ENCODE peak calls at places on chromosomes 1 and 21, in four cellular contexts. F is K562, A is HepG2, E is HCT116. M is an unnamed sample.
A peak's percentile ranks its signal among the peaks of the same experiment; 100 is the strongest.

GRCh38 chr1:222171005-222171404 is 376.9 kb downstream of the HHIPL2 start:
- DNase-seq in A (peak; percentile 5), F (peak; percentile 9), E (peak; percentile 21), M (peak; percentile 47)

GRCh38 chr1:10672376-10673050 is 123.9 kb downstream of the CASZ1 start:
- DNase-seq in A (no peak), E (no peak), F (no peak), M (no peak)

GRCh38 chr21:46092026-46092764 is 5.7 kb upstream of the COL6A2 start:
- DNase-seq in A (no peak), F (no peak), E (no peak), M (no peak)

GRCh38 chr1:168465942-168466702 is 77.7 kb downstream of the XCL2 start:
- DNase-seq in A (peak; percentile 36), E (no peak), F (peak; percentile 91), M (no peak)

GRCh38 chr1:20885121-20885520 is 98.0 kb upstream of the HP1BP3 start:
- DNase-seq in E (no peak), A (no peak), F (no peak), M (no peak)

GRCh38 chr1:200493344-200493743 is 83.5 kb upstream of the ZNF281 start:
- DNase-seq in F (no peak), E (no peak), A (no peak), M (no peak)

GRCh38 chr1:12333036-12333785 is 103.4 kb downstream of the VPS13D start:
- DNase-seq in F (no peak), E (no peak), A (no peak), M (no peak)

GRCh38 chr1:150281221-150281757 is 1.1 kb upstream of the CIART start:
- DNase-seq in A (no peak), F (peak; percentile 67), E (no peak), M (peak; percentile 84)

GRCh38 chr1:241336335-241336734 is 20.7 kb downstream of the RGS7 start:
- DNase-seq in F (no peak), E (no peak), A (no peak), M (no peak)

GRCh38 chr1:181189245-181189644 is 100.7 kb downstream of the IER5 start:
- DNase-seq in F (no peak), E (no peak), A (no peak), M (no peak)

GRCh38 chr1:47993881-47994625 is 3.1 kb downstream of the TRABD2B start:
- DNase-seq in F (no peak), E (no peak), A (no peak), M (no peak)

GRCh38 chr1:23673086-23673813 is 18.4 kb upstream of the RPL11 start:
- DNase-seq in A (peak; percentile 60), E (no peak), F (peak; percentile 79), M (peak; percentile 74)

GRCh38 chr1:14117700-14118099 is 417.7 kb downstream of the PRDM2 start:
- DNase-seq in A (no peak), E (no peak), F (no peak), M (no peak)

GRCh38 chr21:42666023-42666747 is 12.8 kb downstream of the PDE9A start:
- DNase-seq in F (peak; percentile 45), A (no peak), E (no peak), M (no peak)

GRCh38 chr1:101285922-101286568 is 49.2 kb downstream of the S1PR1 start:
- DNase-seq in A (no peak), F (no peak), E (no peak), M (no peak)

GRCh38 chr1:39969048-39969447 is 14.1 kb downstream of the MFSD2A start:
- DNase-seq in E (no peak), F (no peak), A (no peak), M (no peak)

GRCh38 chr1:202551683-202552082 is 158.6 kb downstream of the SYT2 start:
- DNase-seq in E (no peak), F (peak; percentile 86), A (no peak), M (peak; percentile 22)

GRCh38 chr1:24909388-24909898 is 20.6 kb downstream of the RUNX3 start:
- DNase-seq in E (no peak), A (peak; percentile 76), F (peak; percentile 74), M (peak; percentile 49)

GRCh38 chr1:207963429-207964194 is 52.7 kb upstream of the CD34 start:
- DNase-seq in A (peak; percentile 74), E (peak; percentile 35), F (peak; percentile 94), M (peak; percentile 93)

GRCh38 chr1:92619466-92620189 is 132.9 kb upstream of the GFI1 start:
- DNase-seq in F (no peak), A (no peak), E (no peak), M (no peak)

GRCh38 chr1:233033366-233033765 is 83.0 kb downstream of the NTPCR start:
- DNase-seq in E (no peak), F (no peak), A (no peak), M (no peak)

GRCh38 chr1:25757151-25757845 is 42.7 kb upstream of the SELENON start:
- DNase-seq in E (no peak), F (no peak), A (no peak), M (no peak)

GRCh38 chr1:200038987-200039848 is 11.7 kb downstream of the NR5A2 start:
- DNase-seq in F (no peak), A (no peak), E (peak; percentile 10), M (peak; percentile 88)

GRCh38 chr21:28067015-28067414 is 925.7 kb downstream of the LTN1 start:
- DNase-seq in E (no peak), F (no peak), A (no peak), M (no peak)

GRCh38 chr21:28072601-28073000 is 920.1 kb downstream of the LTN1 start:
- DNase-seq in F (no peak), A (no peak), E (no peak), M (no peak)

GRCh38 chr21:28069446-28069845 is 923.2 kb downstream of the LTN1 start:
- DNase-seq in A (no peak), E (no peak), F (no peak), M (no peak)

GRCh38 chr21:28066051-28066450 is 926.6 kb downstream of the LTN1 start:
- DNase-seq in F (no peak), E (no peak), A (no peak), M (no peak)

DNA sequence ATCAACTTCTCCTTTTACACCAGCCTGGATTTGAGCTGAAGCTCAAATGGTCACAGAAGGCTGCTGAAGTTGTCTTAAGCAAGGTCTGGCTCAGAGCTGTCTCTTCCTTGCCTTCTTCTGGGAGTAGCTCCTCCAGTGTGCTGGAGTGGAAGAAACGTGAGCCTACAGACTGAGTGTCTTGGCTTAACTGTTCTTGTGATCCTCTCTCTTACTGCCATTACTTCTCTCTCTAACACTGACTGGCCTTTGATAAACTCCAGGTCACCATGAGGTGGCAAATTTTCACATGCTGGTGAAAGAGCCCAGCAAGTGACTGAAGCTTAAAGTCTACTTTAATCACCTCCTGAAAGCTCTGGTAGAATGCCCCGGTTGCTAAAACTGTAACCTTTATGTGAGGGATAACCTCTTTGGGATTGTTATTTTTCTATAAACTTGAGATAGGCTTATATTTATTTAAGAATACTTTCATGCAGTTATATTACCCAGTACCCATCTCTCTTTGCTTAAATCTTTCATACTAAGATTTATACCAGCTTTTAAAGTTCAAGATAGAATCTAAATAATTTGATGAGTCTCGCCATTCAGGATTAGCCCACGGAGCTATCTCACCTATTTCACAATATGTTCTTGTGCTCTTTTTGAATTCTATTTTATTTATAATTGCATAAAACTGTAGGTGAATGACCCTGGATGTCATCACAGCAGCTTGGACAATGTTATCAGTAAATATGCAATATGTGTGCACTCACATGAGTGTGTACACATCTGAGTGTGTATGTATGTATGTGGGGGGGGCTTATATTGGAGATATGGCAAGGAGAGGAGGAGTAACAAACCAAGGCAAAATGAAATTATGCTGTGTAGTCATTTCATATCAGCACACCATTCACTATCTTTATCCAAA is 924.0 kb downstream of the LTN1 start:
- DNase-seq in A (no peak), F (no peak), E (no peak), M (no peak)
- TF ChIP-seq JUND in A (no peak), F (no peak), E (no peak), M (no peak)

GRCh38 chr1:68973459-68974244 is 476.8 kb upstream of the DEPDC1 start:
- DNase-seq in E (no peak), A (no peak), F (no peak), M (no peak)

GRCh38 chr1:68974447-68974846 is 477.6 kb upstream of the DEPDC1 start:
- DNase-seq in E (no peak), A (no peak), F (no peak), M (peak; percentile 1)

GRCh38 chr1:68970571-68970970 is 473.7 kb upstream of the DEPDC1 start:
- DNase-seq in E (no peak), F (no peak), A (no peak), M (no peak)

DNA sequence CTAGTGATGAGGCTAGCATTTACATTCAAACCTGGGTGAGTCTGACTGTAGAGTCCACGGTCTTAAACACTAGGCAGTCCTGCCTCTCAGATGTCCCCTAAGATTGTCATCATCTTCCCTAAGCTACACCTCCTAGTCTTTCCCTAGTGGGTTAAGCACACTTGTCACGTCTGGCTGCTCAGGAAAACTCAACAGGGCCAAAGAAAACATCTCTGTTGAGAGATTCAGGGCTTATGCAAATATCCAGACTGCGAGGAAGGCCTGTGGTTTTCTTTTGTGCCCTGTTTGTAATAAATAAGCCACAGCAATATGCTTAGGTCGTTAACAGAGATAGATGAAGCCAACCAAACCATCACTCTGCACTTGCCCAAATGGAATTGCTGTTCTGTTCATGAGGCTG is 472.5 kb upstream of the DEPDC1 start:
- DNase-seq in A (no peak), F (no peak), E (no peak), M (no peak)
- TF ChIP-seq JUND in A (no peak), F (no peak), E (no peak), M (no peak)

DNA sequence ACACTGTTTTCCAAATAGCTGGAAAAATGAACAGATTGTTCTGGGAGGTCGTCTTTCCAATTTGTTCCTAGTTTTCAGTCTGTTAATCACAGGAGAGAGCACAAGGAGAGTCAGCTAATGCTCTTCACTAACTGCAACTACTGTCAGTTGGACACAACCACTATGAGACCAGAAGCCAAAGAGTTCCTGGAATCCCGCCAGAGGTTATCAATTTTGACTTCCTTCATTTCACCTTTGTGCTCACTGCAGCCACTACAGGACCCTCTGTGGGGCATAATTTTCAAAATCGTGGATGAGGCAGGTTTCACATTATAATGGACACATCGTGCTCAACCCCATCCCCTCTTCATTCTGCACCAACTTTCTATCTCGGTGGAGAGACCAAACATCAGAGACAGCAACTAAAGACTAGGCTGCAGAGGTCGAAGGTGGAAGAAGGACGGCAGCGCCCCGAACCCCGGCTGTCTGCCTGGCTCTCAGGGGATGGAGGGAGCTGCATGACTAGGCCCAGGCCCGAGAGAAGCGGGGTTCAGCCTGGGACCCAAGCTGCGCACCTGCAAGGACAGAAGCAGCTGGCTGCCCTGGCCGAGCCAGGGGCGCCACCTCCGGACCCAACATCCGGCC is 597 bp downstream of the KIAA0319L start:
- DNase-seq in A (no peak), E (no peak), F (peak; percentile 74), M (no peak)
- TF ChIP-seq JUND in A (no peak), E (no peak), F (no peak), M (no peak)

GRCh38 chr1:115669002-115669673 is 27.4 kb downstream of the VANGL1 start:
- DNase-seq in E (peak; percentile 69), A (peak; percentile 23), F (peak; percentile 86), M (no peak)

GRCh38 chr1:115670476-115671175 is 28.9 kb downstream of the VANGL1 start:
- DNase-seq in F (no peak), E (no peak), A (no peak), M (no peak)

GRCh38 chr1:115666702-115667101 is 24.9 kb downstream of the VANGL1 start:
- DNase-seq in E (no peak), A (no peak), F (no peak), M (peak; percentile 44)

GRCh38 chr1:115669886-115670285 is 28.1 kb downstream of the VANGL1 start:
- DNase-seq in F (no peak), A (no peak), E (no peak), M (no peak)

GRCh38 chr1:115668579-115668978 is 26.8 kb downstream of the VANGL1 start:
- DNase-seq in F (peak; percentile 34), E (peak; percentile 66), A (no peak), M (no peak)
- TF ChIP-seq JUND in F (no peak), E (no peak), A (no peak), M (no peak)